ENCODE peak calls at places on chromosomes 2 and 18, in seven cellular contexts. T, D, U, F, Y, Q and R are unnamed samples.

GRCh38 chr2:212919238-212919637 is 232.2 kb downstream of the IKZF2 start:
- DNase-seq in T (no peak), D (no peak), Q (no peak), U (no peak), F (no peak), Y (no peak), R (peak; percentile 52)

GRCh38 chr2:54520687-54521086 is 64.6 kb downstream of the SPTBN1 start:
- DNase-seq in Q (peak; percentile 92), F (no peak), D (no peak), T (no peak), Y (no peak), U (no peak), R (peak; percentile 86)

GRCh38 chr2:59874971-59875755 is 678.3 kb downstream of the BCL11A start:
- DNase-seq in D (no peak), F (no peak), U (no peak), T (no peak), Q (no peak), Y (no peak), R (no peak)

GRCh38 chr2:241798081-241798630 is 10.8 kb upstream of the NEU4 start:
- DNase-seq in U (no peak), Y (no peak), F (no peak), D (no peak), T (no peak), Q (no peak), R (no peak)

GRCh38 chr18:65983750-65984149 is 232.9 kb downstream of the CDH7 start:
- DNase-seq in D (no peak), T (no peak), U (no peak), Y (no peak), Q (no peak), F (no peak), R (no peak)

GRCh38 chr18:48769006-48769646 is 181.6 kb downstream of the SMAD7 start:
- DNase-seq in Y (no peak), T (no peak), F (no peak), D (no peak), Q (no peak), U (no peak), R (no peak)

GRCh38 chr2:24117902-24118301 is 5.2 kb downstream of the PFN4 start:
- DNase-seq in Y (no peak), Q (no peak), T (no peak), U (no peak), D (no peak), F (no peak), R (no peak)

GRCh38 chr2:231988179-231988866 is 26.8 kb downstream of the DIS3L2 start:
- DNase-seq in F (no peak), D (no peak), Q (no peak), Y (no peak), U (no peak), T (no peak), R (no peak)

GRCh38 chr18:8732442-8733360 is 27.3 kb downstream of the MTCL1 start:
- DNase-seq in Y (no peak), T (no peak), Q (no peak), D (no peak), U (no peak), F (no peak), R (no peak)

GRCh38 chr2:164737612-164738081 is 104.0 kb downstream of the COBLL1 start:
- DNase-seq in D (peak; percentile 65), U (peak; percentile 74), Q (peak; percentile 43), T (peak; percentile 22), Y (peak; percentile 78), F (peak; percentile 1), R (peak; percentile 65)

GRCh38 chr18:28455971-28456370 is 279.0 kb upstream of the CDH2 start:
- DNase-seq in F (no peak), Y (no peak), U (no peak), Q (no peak), D (no peak), T (no peak), R (no peak)

GRCh38 chr2:47256416-47257087 is 101.4 kb upstream of the STPG4 start:
- DNase-seq in Y (no peak), D (no peak), F (no peak), U (no peak), Q (no peak), T (no peak), R (no peak)

GRCh38 chr2:14804912-14805311 is 172.4 kb downstream of the LRATD1 start:
- DNase-seq in Q (no peak), T (no peak), D (no peak), U (no peak), F (no peak), Y (no peak), R (no peak)

GRCh38 chr2:88170472-88170892 is 336 bp downstream of the THNSL2 start:
- DNase-seq in U (peak; percentile 29), F (no peak), D (peak; percentile 76), T (no peak), Y (peak; percentile 26), Q (no peak), R (no peak)

GRCh38 chr2:43346619-43347018 is 120.2 kb upstream of the ZFP36L2 start:
- DNase-seq in Q (no peak), Y (no peak), U (no peak), F (no peak), T (no peak), D (no peak), R (no peak)

GRCh38 chr2:237888389-237888788 is 29.0 kb downstream of the RAMP1 start:
- DNase-seq in U (no peak), T (no peak), D (no peak), F (no peak), Q (peak; percentile 40), Y (no peak), R (no peak)

GRCh38 chr2:135037831-135038230 is 9.4 kb downstream of the MAP3K19 start:
- DNase-seq in F (no peak), Q (no peak), U (no peak), T (no peak), D (no peak), Y (no peak), R (no peak)

GRCh38 chr18:12278153-12278764 is 24.1 kb downstream of the CIDEA start:
- DNase-seq in Q (peak; percentile 15), D (no peak), F (no peak), T (no peak), Y (no peak), U (no peak), R (peak; percentile 47)

GRCh38 chr2:191500566-191501389 is 177.2 kb upstream of the NABP1 start:
- DNase-seq in Q (peak; percentile 23), Y (no peak), F (no peak), T (no peak), U (no peak), D (no peak), R (peak; percentile 48)

GRCh38 chr2:39234754-39235153 is 9.0 kb downstream of the CDKL4 start:
- DNase-seq in T (no peak), U (no peak), Q (no peak), Y (no peak), D (no peak), F (no peak), R (peak; percentile 65)

GRCh38 chr2:157830696-157831570 is 45.2 kb downstream of the ACVR1 start:
- DNase-seq in F (no peak), Q (peak; percentile 83), D (no peak), T (no peak), Y (no peak), U (no peak), R (peak; percentile 93)

GRCh38 chr2:1461507-1462390 is 48.5 kb downstream of the TPO start:
- DNase-seq in F (no peak), T (no peak), U (no peak), Y (no peak), D (no peak), Q (no peak), R (no peak)

GRCh38 chr2:226447896-226448295 is 351.7 kb downstream of the IRS1 start:
- DNase-seq in T (no peak), F (no peak), Y (no peak), D (no peak), U (no peak), Q (peak; percentile 74), R (peak; percentile 93)

GRCh38 chr2:164877927-164878326 is 36.3 kb upstream of the COBLL1 start:
- DNase-seq in Y (no peak), T (no peak), U (no peak), Q (no peak), F (no peak), D (no peak), R (no peak)

GRCh38 chr2:15761056-15761455 is 169.4 kb downstream of the DDX1 start:
- DNase-seq in D (no peak), F (no peak), U (no peak), Q (no peak), T (no peak), Y (no peak), R (no peak)

GRCh38 chr2:121089005-121089510 is 195.9 kb downstream of the TFCP2L1 start:
- DNase-seq in D (no peak), Y (no peak), T (no peak), U (no peak), F (no peak), Q (no peak), R (no peak)

GRCh38 chr2:239223029-239223329 is 177.8 kb downstream of the HDAC4 start:
- DNase-seq in U (no peak), F (no peak), Q (no peak), Y (no peak), T (no peak), D (no peak), R (no peak)

GRCh38 chr2:242060212-242060835 is 190.8 kb downstream of the RTP5 start:
- DNase-seq in F (no peak), D (no peak), U (no peak), Q (peak; percentile 77), T (no peak), Y (no peak), R (peak; percentile 45)

GRCh38 chr18:61850756-61851155 is 42.1 kb downstream of the RNF152 start:
- DNase-seq in Q (no peak), F (no peak), Y (peak; percentile 64), D (no peak), T (no peak), U (no peak), R (no peak)